ENCODE peak calls at places on chromosomes 7 and 10, in four cellular contexts. A is transverse colon, B is hepatocyte, H is SK-N-SH. N is an unnamed sample.

GRCh38 chr7:132720835-132721234 is 144.6 kb upstream of the PLXNA4 start:
- DNase-seq in A (no peak), B (no peak), H (no peak), N (no peak)

GRCh38 chr7:32661501-32661900 is 166.2 kb downstream of the AVL9 start:
- DNase-seq in A (no peak), B (no peak), H (no peak), N (no peak)

GRCh38 chr10:123761666-123762230 is 95.6 kb downstream of the GPR26 start:
- DNase-seq in A (no peak), B (no peak), H (no peak), N (peak; percentile 58)

GRCh38 chr7:114924066-114924712 is 2.3 kb downstream of the MDFIC start:
- DNase-seq in A (no peak), B (no peak), H (no peak), N (no peak)

GRCh38 chr10:124827474-124827873 is 25.9 kb downstream of the ABRAXAS2 start:
- DNase-seq in A (no peak), B (peak; percentile 10), H (peak; percentile 45), N (no peak)

GRCh38 chr10:30587522-30588031 is 42.0 kb downstream of the LYZL2 start:
- DNase-seq in A (peak; percentile 64), B (peak; percentile 33), H (no peak), N (peak; percentile 30)

GRCh38 chr10:34607894-34608293 is 207.2 kb downstream of the PARD3 start:
- DNase-seq in A (no peak), B (no peak), H (no peak), N (no peak)

GRCh38 chr7:85719981-85720963 is 533.4 kb upstream of the SEMA3D start:
- DNase-seq in A (no peak), B (peak; percentile 12), H (no peak), N (no peak)

GRCh38 chr10:72693599-72693915 is 1.6 kb downstream of the MCU start:
- DNase-seq in A (no peak), B (no peak), H (no peak), N (no peak)

GRCh38 chr7:93913197-93913596 is 6.8 kb downstream of the GNGT1 start:
- DNase-seq in A (no peak), B (no peak), H (no peak), N (no peak)

GRCh38 chr10:114131094-114131493 is 42.9 kb downstream of the CCDC186 start:
- DNase-seq in A (no peak), B (no peak), H (no peak), N (no peak)

GRCh38 chr10:47404937-47405336 is 20.8 kb upstream of the ZNF488 start:
- DNase-seq in A (no peak), B (no peak), H (no peak), N (no peak)

GRCh38 chr7:134701272-134701671 is 54.6 kb downstream of the BPGM start:
- DNase-seq in A (no peak), B (no peak), H (peak; percentile 48), N (peak; percentile 48)

GRCh38 chr7:133635541-133635940 is 382.7 kb downstream of the EXOC4 start:
- DNase-seq in A (no peak), B (no peak), H (no peak), N (no peak)

GRCh38 chr7:132130497-132130896 is 445.8 kb downstream of the PLXNA4 start:
- DNase-seq in A (no peak), B (no peak), H (no peak), N (no peak)

GRCh38 chr7:95608344-95609173 is 12.2 kb upstream of the PDK4 start:
- DNase-seq in A (peak; percentile 96), B (peak; percentile 95), H (peak; percentile 28), N (peak; percentile 64)

GRCh38 chr7:45024126-45024744 is 24.2 kb downstream of the CCM2 start:
- DNase-seq in A (no peak), B (no peak), H (no peak), N (no peak)

GRCh38 chr10:11381023-11381422 is 230.4 kb downstream of the USP6NL start:
- DNase-seq in A (no peak), B (no peak), H (no peak), N (no peak)

GRCh38 chr10:103295391-103296044 is 18.6 kb downstream of the INA start:
- DNase-seq in A (no peak), B (peak; percentile 23), H (no peak), N (no peak)

GRCh38 chr7:129422727-129423126 is 11.5 kb upstream of the STRIP2 start:
- DNase-seq in A (no peak), B (no peak), H (no peak), N (no peak)

GRCh38 chr10:131172433-131172832 is 139.1 kb downstream of the TCERG1L start:
- DNase-seq in A (no peak), B (no peak), H (no peak), N (no peak)

GRCh38 chr10:114962441-114962840 is 24.4 kb downstream of the TRUB1 start:
- DNase-seq in A (no peak), B (no peak), H (no peak), N (no peak)

GRCh38 chr7:14228341-14228740 is 238.9 kb upstream of the ETV1 start:
- DNase-seq in A (no peak), B (no peak), H (no peak), N (no peak)

GRCh38 chr10:3889961-3890522 is 105.0 kb upstream of the KLF6 start:
- DNase-seq in A (no peak), B (peak; percentile 44), H (no peak), N (no peak)

GRCh38 chr10:48253970-48254657 is 20.4 kb downstream of the FRMPD2 start:
- DNase-seq in A (no peak), B (no peak), H (no peak), N (no peak)

GRCh38 chr7:31371621-31372020 is 31.1 kb upstream of the NEUROD6 start:
- DNase-seq in A (no peak), B (no peak), H (no peak), N (no peak)

GRCh38 chr10:22229756-22230330 is 12.0 kb upstream of the EBLN1 start:
- DNase-seq in A (no peak), B (no peak), H (no peak), N (no peak)

GRCh38 chr10:11234857-11235640 is 217.4 kb downstream of the CELF2 start:
- DNase-seq in A (no peak), B (no peak), H (no peak), N (no peak)

GRCh38 chr10:59907537-59907917 is 1.2 kb upstream of the CCDC6 start:
- DNase-seq in A (no peak), B (no peak), H (no peak), N (no peak)

GRCh38 chr7:35736725-35737124 is 41.8 kb upstream of the HERPUD2 start:
- DNase-seq in A (no peak), B (peak; percentile 53), H (no peak), N (no peak)

GRCh38 chr10:100743626-100744135 is 1.7 kb upstream of the PAX2 start:
- DNase-seq in A (peak; percentile 54), B (peak; percentile 76), H (peak; percentile 85), N (peak; percentile 84)

GRCh38 chr7:105675873-105676484 is 94.7 kb upstream of the EFCAB10 start:
- DNase-seq in A (peak; percentile 23), B (no peak), H (no peak), N (no peak)

GRCh38 chr10:73506074-73506473 is 10.2 kb upstream of the PPP3CB start:
- DNase-seq in A (no peak), B (no peak), H (no peak), N (peak; percentile 30)

GRCh38 chr10:85542149-85542548 is 824.4 kb downstream of the GRID1 start:
- DNase-seq in A (no peak), B (peak; percentile 72), H (no peak), N (no peak)

GRCh38 chr10:85545874-85546273 is 820.7 kb downstream of the GRID1 start:
- DNase-seq in A (no peak), B (no peak), H (no peak), N (no peak)

GRCh38 chr10:85547460-85548023 is 819.1 kb downstream of the GRID1 start:
- DNase-seq in A (no peak), B (no peak), H (no peak), N (no peak)

GRCh38 chr10:85544956-85545355 is 821.6 kb downstream of the GRID1 start:
- DNase-seq in A (no peak), B (no peak), H (no peak), N (no peak)

GRCh38 chr10:85542936-85543730 is 823.5 kb downstream of the GRID1 start:
- DNase-seq in A (no peak), B (no peak), H (no peak), N (no peak)
- H3K36me3 ChIP-seq in A (no peaks in the 10 kb centered on the region), B (no peaks in the 10 kb centered on the region), H (no peaks in the 10 kb centered on the region), N (no peaks in the 10 kb centered on the region)

DNA sequence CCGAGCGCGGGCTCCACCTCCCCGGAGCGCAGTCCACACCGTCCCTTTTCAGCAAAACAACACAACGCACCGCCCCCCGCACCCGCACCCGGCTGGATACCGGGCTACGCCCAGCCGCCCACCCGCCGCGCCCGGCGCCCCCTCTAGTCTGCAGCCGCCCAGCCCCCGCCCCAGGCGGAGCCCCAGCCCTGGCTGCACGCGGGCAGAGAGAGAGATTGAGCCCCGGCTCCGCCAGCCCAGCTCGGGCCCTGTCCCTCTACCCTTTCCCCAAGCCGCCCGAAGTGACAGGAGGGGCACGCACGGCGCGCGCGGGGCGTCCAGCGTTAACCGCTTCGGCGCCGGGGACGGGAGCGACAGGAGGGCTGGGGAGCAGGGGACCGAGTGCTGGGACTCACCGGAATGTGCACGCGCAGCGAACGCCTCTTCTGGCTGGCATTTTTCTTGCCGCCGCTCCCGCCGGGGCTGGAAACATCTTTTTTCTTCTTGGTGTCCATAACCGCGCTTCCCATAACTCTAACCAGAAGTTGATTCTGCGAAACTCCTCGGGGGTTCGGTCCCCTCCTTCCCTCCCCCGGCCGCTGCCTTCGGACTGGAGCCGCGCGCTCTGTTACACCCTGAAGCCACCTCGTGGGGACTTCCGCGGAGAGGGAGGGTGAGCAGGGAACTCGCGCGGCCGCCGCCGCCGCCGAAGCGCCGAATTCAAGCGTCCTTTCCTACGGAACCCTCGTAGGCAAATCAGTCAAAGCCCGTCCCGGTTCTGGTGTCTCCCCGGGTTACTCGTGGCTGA is 610 bp downstream of the PRKAG2 start:
- DNase-seq in A (peak; percentile 86), B (peak; percentile 56), H (peak; percentile 80), N (peak; percentile 93)
- H3K27me3 ChIP-seq in A (no peaks in the 10 kb centered on the region), B (peaks cover 16% of the 10 kb centered on the region), H (peaks cover 63% of the 10 kb centered on the region), N (peaks cover 33% of the 10 kb centered on the region)

DNA sequence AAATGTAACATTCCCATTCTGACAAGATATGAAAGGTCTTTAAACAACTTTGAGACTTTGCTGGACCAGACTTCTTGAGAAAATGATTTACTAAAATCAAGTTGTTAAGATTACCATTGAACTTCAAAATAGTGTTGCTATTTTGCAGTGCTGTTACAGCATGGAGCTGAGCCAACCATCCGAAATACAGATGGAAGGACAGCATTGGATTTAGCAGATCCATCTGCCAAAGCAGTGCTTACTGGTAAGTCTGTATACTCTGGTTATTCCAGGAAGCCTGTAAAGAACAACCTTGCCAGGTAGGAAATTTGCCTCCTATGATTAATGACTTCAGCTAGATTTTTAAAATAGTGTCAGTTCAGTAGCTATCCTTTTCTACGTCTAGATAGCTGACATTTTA is 18.8 kb downstream of the TNKS2 start:
- DNase-seq in A (no peak), B (no peak), H (no peak), N (no peak)
- H3K36me3 ChIP-seq in A (peaks cover 51% of the 10 kb centered on the region), B (no peaks in the 10 kb centered on the region), H (peaks cover 77% of the 10 kb centered on the region), N (peaks cover 29% of the 10 kb centered on the region)

GRCh38 chr7:68720722-68721121 is 877.6 kb upstream of the AUTS2 start:
- DNase-seq in A (no peak), B (no peak), H (no peak), N (no peak)
- H3K27me3 ChIP-seq in A (no peaks in the 10 kb centered on the region), B (peaks cover 4% of the 10 kb centered on the region), H (no peaks in the 10 kb centered on the region), N (no peaks in the 10 kb centered on the region)